ENCODE peak calls at places on chromosomes 4 and X, in six cellular contexts. T is T-helper 1 cell, N is HS-5, V is spleen, R is astrocyte of the spinal cord, Y is hypothalamus. D is an unnamed sample.

GRCh38 chrX:24026403-24026801 is 584 bp downstream of the KLHL15 start:
- DNase-seq in T (no peak), N (no peak), V (no peak), R (peak; percentile 36), Y (no peak), D (no peak)

GRCh38 chr4:69224891-69225290 is 10.3 kb upstream of the UGT2B11 start:
- DNase-seq in T (no peak), N (no peak), V (no peak), R (no peak), Y (no peak), D (no peak)

GRCh38 chr4:183354213-183354612 is 32.0 kb upstream of the CLDN24 start:
- DNase-seq in T (no peak), N (no peak), V (no peak), R (no peak), Y (no peak), D (no peak)

GRCh38 chr4:113411496-113411938 is 350.0 kb downstream of the CAMK2D start:
- DNase-seq in T (no peak), N (peak; percentile 75), V (no peak), R (peak; percentile 87), Y (no peak), D (no peak)

GRCh38 chrX:50211510-50211909 is 6.9 kb downstream of the CCNB3 start:
- DNase-seq in T (no peak), N (no peak), V (no peak), R (no peak), Y (no peak), D (no peak)

GRCh38 chr4:26330946-26331345 is 10.1 kb downstream of the RBPJ start:
- DNase-seq in T (no peak), N (no peak), V (no peak), R (no peak), Y (no peak), D (no peak)

GRCh38 chr4:124867551-124867950 is 155.0 kb upstream of the ANKRD50 start:
- DNase-seq in T (no peak), N (no peak), V (no peak), R (no peak), Y (no peak), D (no peak)

GRCh38 chrX:12548746-12549145 is 242.5 kb upstream of the PRPS2 start:
- DNase-seq in T (no peak), N (no peak), V (no peak), R (peak; percentile 18), Y (no peak), D (no peak)